ENCODE peak calls at places on chromosome X, in ten cellular contexts. G is AG09309; C is GM13977; D is EL; X is activated gamma-delta T cell treated with Interleukin-2 at 50 U/mL for 16 hours; E is activated naive CD4-positive, alpha-beta T cell treated with anti-CD3 and anti-CD28 coated beads, Interleukin-2, amount 10 ng/mL, durations not matched to agents 7 days and 5 days; W is occipital lobe; H is OCI-LY7; K is CD4-positive, CD25-positive, alpha-beta regulatory T cell; J is Right ventricle myocardium superior. I is an unnamed sample.

GRCh38 chrX:141969706-141970105 is 66.0 kb downstream of the MAGEC1 start:
- DNase-seq in K (no peak), E (no peak), X (no peak), W (no peak), C (no peak), H (no peak), G (no peak), J (no peak), D (no peak), I (no peak)

GRCh38 chrX:112868586-112868985 is 28.0 kb upstream of the AMOT start:
- DNase-seq in X (no peak), G (no peak), K (no peak), C (no peak), H (no peak), J (no peak), W (no peak), E (no peak), D (no peak), I (no peak)

GRCh38 chrX:108312938-108313337 is 125.3 kb downstream of the COL4A6 start:
- DNase-seq in D (peak), K (no peak), C (no peak), W (no peak), J (peak), E (no peak), H (no peak), G (no peak), X (no peak), I (no peak)

GRCh38 chrX:34288782-34289181 is 156.7 kb upstream of the FAM47A start:
- DNase-seq in E (no peak), G (no peak), D (no peak), C (no peak), H (no peak), J (no peak), K (no peak), W (no peak), X (no peak), I (no peak)

GRCh38 chrX:151153086-151153485 is 23.3 kb upstream of the GPR50 start:
- DNase-seq in X (no peak), E (no peak), D (peak), W (no peak), G (peak), K (no peak), J (no peak), C (no peak), H (no peak), I (no peak)

GRCh38 chrX:150531467-150531866 is 37.0 kb upstream of the MTM1 start:
- DNase-seq in W (no peak), K (no peak), C (no peak), X (no peak), G (no peak), D (no peak), J (no peak), H (no peak), E (no peak), I (no peak)

GRCh38 chrX:6813836-6814370 is 279.0 kb upstream of the VCX3A start:
- DNase-seq in J (no peak), W (no peak), X (no peak), H (no peak), D (no peak), C (no peak), E (no peak), K (no peak), G (no peak), I (no peak)

GRCh38 chrX:129741880-129742758 is 3.3 kb downstream of the XPNPEP2 start:
- DNase-seq in J (no peak), W (no peak), D (no peak), C (peak), K (no peak), H (no peak), E (peak), X (no peak), G (no peak), I (no peak)

GRCh38 chrX:68084765-68085164 is 348.5 kb downstream of the OPHN1 start:
- DNase-seq in G (peak), H (no peak), E (no peak), W (no peak), D (peak), J (no peak), K (no peak), C (no peak), X (no peak), I (no peak)

GRCh38 chrX:110022555-110023448 is 19.9 kb downstream of the TMEM164 start:
- DNase-seq in G (no peak), J (no peak), H (no peak), K (no peak), D (no peak), E (no peak), X (no peak), W (no peak), C (no peak), I (no peak)

GRCh38 chrX:136870064-136870463 is 10.5 kb downstream of the RBMX start:
- DNase-seq in H (no peak), J (no peak), D (no peak), E (no peak), K (no peak), W (no peak), G (no peak), C (no peak), X (no peak), I (no peak)

GRCh38 chrX:7926914-7927258 is 327 bp downstream of the PNPLA4 start:
- DNase-seq in K (no peak), H (no peak), J (no peak), W (no peak), G (no peak), X (peak), E (no peak), D (no peak), C (no peak), I (no peak)

GRCh38 chrX:139203681-139204575 is 326.6 kb upstream of the F9 start:
- DNase-seq in W (no peak), K (no peak), D (peak), J (peak), E (no peak), H (no peak), C (no peak), X (no peak), G (no peak), I (no peak)

GRCh38 chrX:97398030-97398551 is 514.4 kb downstream of the RPA4 start:
- DNase-seq in X (no peak), C (peak), H (no peak), D (no peak), E (no peak), G (no peak), K (no peak), J (no peak), W (no peak), I (no peak)

GRCh38 chrX:102067966-102068723 is 57.3 kb upstream of the TCEAL2 start:
- DNase-seq in H (peak), J (no peak), C (peak), G (no peak), D (peak), K (peak), X (no peak), E (peak), W (no peak), I (no peak)

GRCh38 chrX:21926527-21927278 is 13.8 kb upstream of the SMS start:
- DNase-seq in H (no peak), C (no peak), X (no peak), J (no peak), W (no peak), K (no peak), E (no peak), D (peak), G (peak), I (no peak)

GRCh38 chrX:100615015-100615414 is 21.6 kb downstream of the TSPAN6 start:
- DNase-seq in D (peak), H (no peak), G (peak), X (no peak), W (no peak), C (no peak), E (no peak), K (no peak), J (no peak), I (peak)

GRCh38 chrX:68072016-68072415 is 361.3 kb downstream of the OPHN1 start:
- DNase-seq in X (no peak), D (peak), K (no peak), C (no peak), G (no peak), H (no peak), J (no peak), W (no peak), E (no peak), I (no peak)

GRCh38 chrX:2327423-2327822 is 173.4 kb downstream of the DHRSX start:
- DNase-seq in J (no peak), K (no peak), G (no peak), H (no peak), X (no peak), E (no peak), D (no peak), W (no peak), C (no peak), I (no peak)

GRCh38 chrX:10833299-10834169 is 213.1 kb upstream of the MID1 start:
- DNase-seq in C (no peak), K (no peak), G (no peak), X (no peak), J (peak), E (no peak), H (no peak), D (no peak), W (no peak), I (no peak)

GRCh38 chrX:56788717-56789122 is 59.7 kb downstream of the NBDY start:
- DNase-seq in H (peak), K (peak), D (no peak), W (peak), C (peak), X (peak), G (no peak), E (no peak), J (no peak), I (no peak)

GRCh38 chrX:104566921-104567501 is 1.0 kb downstream of the IL1RAPL2 start:
- DNase-seq in C (no peak), W (no peak), D (no peak), K (no peak), J (no peak), X (no peak), H (no peak), G (no peak), E (no peak), I (no peak)

GRCh38 chrX:44344687-44345086 is 1.2 kb upstream of the EFHC2 start:
- DNase-seq in G (no peak), K (no peak), W (no peak), C (no peak), E (peak), H (no peak), D (no peak), J (no peak), X (peak), I (peak)

GRCh38 chrX:101904996-101905395 is 26.8 kb downstream of the ZMAT1 start:
- DNase-seq in K (no peak), J (no peak), D (no peak), E (no peak), W (no peak), H (no peak), C (no peak), G (no peak), X (no peak), I (no peak)

GRCh38 chrX:2523911-2524310 is 23.1 kb upstream of the DHRSX start:
- DNase-seq in D (no peak), G (no peak), K (no peak), X (no peak), W (no peak), C (no peak), H (no peak), E (no peak), J (no peak), I (no peak)

GRCh38 chrX:15820106-15821073 is 30.1 kb downstream of the ZRSR2 start:
- DNase-seq in X (no peak), D (no peak), E (no peak), H (no peak), G (no peak), C (no peak), J (no peak), K (no peak), W (no peak), I (no peak)

GRCh38 chrX:106356580-106356979 is 188.5 kb downstream of the PWWP3B start:
- DNase-seq in D (no peak), J (no peak), W (no peak), G (no peak), H (no peak), K (no peak), C (no peak), X (no peak), E (no peak), I (no peak)

GRCh38 chrX:121546317-121546716 is 498.9 kb downstream of the GLUD2 start:
- DNase-seq in H (no peak), G (no peak), C (no peak), X (no peak), W (no peak), J (no peak), D (no peak), E (no peak), K (no peak), I (no peak)

I was measured in CD4-positive, alpha-beta memory T cell.